ENCODE peak calls at places on chromosomes 3 and 15, in six cellular contexts. O, L, V, E, H and B are unnamed samples.

GRCh38 chr3:177050466-177051237 is 146.6 kb downstream of the TBL1XR1 start:
- DNase-seq in E (peak; percentile 22), L (peak; percentile 20), H (no peak), O (no peak), V (peak; percentile 87), B (no peak)

GRCh38 chr15:65862682-65863081 is 6.6 kb upstream of the RAB11A start:
- DNase-seq in V (no peak), L (peak; percentile 62), H (no peak), O (no peak), E (no peak), B (peak; percentile 42)

GRCh38 chr3:58487140-58487886 is 4.6 kb upstream of the KCTD6 start:
- DNase-seq in L (peak; percentile 51), E (no peak), H (no peak), V (no peak), O (peak; percentile 31), B (no peak)

GRCh38 chr3:170487091-170487490 is 68.4 kb downstream of the CLDN11 start:
- DNase-seq in L (no peak), O (no peak), V (no peak), E (no peak), H (no peak), B (no peak)

GRCh38 chr3:31890742-31891469 is 90.2 kb downstream of the OSBPL10 start:
- DNase-seq in H (no peak), L (no peak), O (no peak), V (no peak), E (no peak), B (no peak)

GRCh38 chr15:40307421-40308165 is at the start of gene PLCB2:
- DNase-seq in L (no peak), E (no peak), H (peak; percentile 23), O (no peak), V (no peak), B (no peak)

GRCh38 chr3:107211608-107212007 is 165.6 kb upstream of the CCDC54 start:
- DNase-seq in V (peak; percentile 9), L (no peak), O (no peak), H (no peak), E (no peak), B (no peak)

GRCh38 chr15:65006876-65007275 is 17.2 kb upstream of the SPG21 start:
- DNase-seq in V (no peak), L (no peak), E (no peak), H (no peak), O (no peak), B (no peak)

GRCh38 chr3:161126495-161126894 is 21.3 kb upstream of the B3GALNT1 start:
- DNase-seq in H (no peak), O (no peak), L (no peak), E (no peak), V (no peak), B (no peak)

GRCh38 chr3:177330771-177331170 is 133.5 kb upstream of the TBL1XR1 start:
- DNase-seq in O (no peak), L (no peak), E (no peak), H (no peak), V (no peak), B (no peak)

GRCh38 chr3:129313983-129314756 is 35.5 kb downstream of the HMCES start:
- DNase-seq in E (no peak), O (peak; percentile 36), V (no peak), L (no peak), H (no peak), B (no peak)

GRCh38 chr15:75174736-75175135 is 26.9 kb upstream of the C15orf39 start:
- DNase-seq in L (no peak), V (no peak), O (no peak), H (no peak), E (no peak), B (no peak)

GRCh38 chr15:22888120-22888859 is 49.8 kb downstream of the NIPA2 start:
- DNase-seq in L (peak; percentile 65), O (no peak), E (peak; percentile 65), H (no peak), V (no peak), B (no peak)

GRCh38 chr3:51099794-51100542 is 285.1 kb upstream of the MANF start:
- DNase-seq in V (no peak), O (no peak), H (no peak), E (no peak), L (peak; percentile 47), B (peak; percentile 61)

GRCh38 chr3:124714218-124714853 is 15.9 kb upstream of the UMPS start:
- DNase-seq in L (no peak), H (no peak), V (no peak), E (no peak), O (no peak), B (no peak)

GRCh38 chr15:76576526-76577279 is 240.1 kb downstream of the ISL2 start:
- DNase-seq in V (no peak), H (peak; percentile 9), E (peak; percentile 62), L (no peak), O (peak; percentile 23), B (no peak)

GRCh38 chr3:66413151-66413751 is 87.6 kb downstream of the LRIG1 start:
- DNase-seq in E (no peak), O (no peak), H (no peak), L (peak; percentile 36), V (no peak), B (no peak)

GRCh38 chr15:28896944-28897343 is 11.2 kb downstream of the APBA2 start:
- DNase-seq in V (no peak), O (no peak), H (no peak), L (peak; percentile 47), E (peak; percentile 18), B (no peak)

GRCh38 chr15:69298697-69299441 is at the start of gene PAQR5:
- DNase-seq in H (no peak), V (no peak), E (no peak), L (peak; percentile 27), O (no peak), B (no peak)

GRCh38 chr3:153927107-153927506 is 194.1 kb upstream of the ARHGEF26 start:
- DNase-seq in H (no peak), E (peak; percentile 38), O (no peak), L (peak; percentile 3), V (peak; percentile 43), B (no peak)

GRCh38 chr3:186842426-186843038 is at the start of gene ADIPOQ:
- DNase-seq in L (no peak), V (no peak), H (no peak), O (no peak), E (no peak), B (no peak)

GRCh38 chr15:25930931-25931330 is 67.8 kb upstream of the ATP10A start:
- DNase-seq in L (no peak), E (no peak), O (no peak), V (no peak), H (no peak), B (no peak)

GRCh38 chr3:183031826-183032225 is 51.5 kb upstream of the DCUN1D1 start:
- DNase-seq in O (no peak), E (no peak), V (no peak), L (no peak), H (no peak), B (no peak)

GRCh38 chr15:100986158-100986896 is 67.2 kb downstream of the LRRK1 start:
- DNase-seq in V (no peak), H (no peak), E (no peak), O (no peak), L (no peak), B (no peak)

GRCh38 chr3:48552111-48552911 is 4.3 kb downstream of the PFKFB4 start:
- DNase-seq in V (no peak), O (no peak), H (no peak), L (no peak), E (no peak), B (no peak)

GRCh38 chr3:42884324-42884723 is 8.6 kb upstream of the CYP8B1 start:
- DNase-seq in E (no peak), O (no peak), L (no peak), H (no peak), V (no peak), B (no peak)

GRCh38 chr3:32453346-32453745 is 49.3 kb downstream of the CMTM6 start:
- DNase-seq in L (no peak), V (no peak), H (no peak), O (no peak), E (no peak), B (no peak)

GRCh38 chr3:50164056-50164455 is 8.9 kb downstream of the SEMA3F start:
- DNase-seq in H (peak; percentile 53), O (peak; percentile 93), E (no peak), L (peak; percentile 93), V (peak; percentile 11), B (no peak)

GRCh38 chr15:25177955-25178801 is 223.4 kb downstream of the SNRPN start:
- DNase-seq in L (no peak), E (no peak), H (no peak), O (peak; percentile 6), V (no peak), B (no peak)

GRCh38 chr15:70493787-70494514 is 269.4 kb downstream of the UACA start:
- DNase-seq in V (no peak), L (no peak), H (no peak), O (no peak), E (peak; percentile 80), B (no peak)

GRCh38 chr3:129525341-129525968 is 3.0 kb upstream of the RHO start:
- DNase-seq in E (no peak), H (no peak), V (no peak), O (no peak), L (no peak), B (no peak)

GRCh38 chr3:124315215-124316033 is 323.5 kb upstream of the ROPN1 start:
- DNase-seq in E (peak; percentile 50), O (no peak), H (no peak), V (no peak), L (peak; percentile 43), B (no peak)